ENCODE peak calls at places on chromosomes 1 and 21, in four cellular contexts. N is NCI-H2171; X is activated T-cell treated with anti-CD3 and anti-CD28 coated beads, Interleukin-2, amount 50 U/mL, for 48 hours; U is foreskin keratinocyte. B is an unnamed sample.

GRCh38 chr1:61270761-61271411 is 188.5 kb downstream of the NFIA start:
- DNase-seq in U (peak), X (peak), N (no peak), B (no peak)

GRCh38 chr21:26965567-26966359 is 1.1 kb downstream of the ADAMTS5 start:
- DNase-seq in N (peak), X (no peak), U (no peak), B (no peak)

GRCh38 chr1:212132040-212132439 is 96.5 kb downstream of the DTL start:
- DNase-seq in X (no peak), U (no peak), N (no peak), B (peak)

GRCh38 chr21:32537569-32537881 is 47.8 kb downstream of the TCP10L start:
- DNase-seq in X (no peak), N (no peak), U (no peak), B (no peak)

GRCh38 chr1:220300442-220301121 is 28.3 kb upstream of the RAB3GAP2 start:
- DNase-seq in X (no peak), U (peak), N (no peak), B (peak)

GRCh38 chr1:95578462-95578861 is 344.5 kb downstream of the RWDD3 start:
- DNase-seq in X (no peak), U (peak), N (no peak), B (no peak)

GRCh38 chr1:211939876-211940468 is 95.4 kb downstream of the INTS7 start:
- DNase-seq in X (peak), N (no peak), U (no peak), B (no peak)

GRCh38 chr21:36913247-36914169 is 53.0 kb downstream of the HLCS start:
- DNase-seq in U (no peak), X (no peak), N (no peak), B (no peak)

GRCh38 chr1:107152332-107152731 is 11.5 kb downstream of the NTNG1 start:
- DNase-seq in N (no peak), X (no peak), U (no peak), B (no peak)

GRCh38 chr1:59967141-59967697 is 40.6 kb upstream of the CYP2J2 start:
- DNase-seq in N (peak), U (peak), X (no peak), B (peak)

GRCh38 chr1:74266001-74266400 is 30.8 kb downstream of the TNNI3K start:
- DNase-seq in N (no peak), U (no peak), X (no peak), B (no peak)

GRCh38 chr1:238336531-238336930 is 445.8 kb upstream of the ZP4 start:
- DNase-seq in U (peak), N (no peak), X (no peak), B (no peak)

GRCh38 chr1:27973771-27974452 is 14.1 kb downstream of the XKR8 start:
- DNase-seq in X (no peak), N (no peak), U (no peak), B (no peak)

GRCh38 chr1:61757945-61758344 is 15.7 kb downstream of the PATJ start:
- DNase-seq in N (no peak), U (peak), X (no peak), B (peak)

B was measured in HFFc6.